ENCODE peak calls at places on chromosomes 5 and 9, in five cellular contexts. One of them, this sample, is unnamed.

GRCh38 chr5:32859211-32859641 is 148.1 kb downstream of the NPR3 start:
- DNase-seq in CD8-positive, alpha-beta T cell: no peak
- DNase-seq in AG04450: no peak
- DNase-seq in cardiac muscle cell: no peak
- DNase-seq in HCT116: no peak
- DNase-seq in this sample: no peak

GRCh38 chr9:136668983-136669790 is 6.5 kb downstream of the EGFL7 start:
- DNase-seq in CD8-positive, alpha-beta T cell: no peak
- DNase-seq in AG04450: no peak
- DNase-seq in cardiac muscle cell: peak; percentile 33
- DNase-seq in HCT116: no peak
- DNase-seq in this sample: no peak

GRCh38 chr5:55497712-55498111 is 37.1 kb downstream of the PLPP1 start:
- DNase-seq in CD8-positive, alpha-beta T cell: no peak
- DNase-seq in AG04450: no peak
- DNase-seq in cardiac muscle cell: no peak
- DNase-seq in HCT116: no peak
- DNase-seq in this sample: no peak

GRCh38 chr5:56757077-56757476 is 58.3 kb upstream of the MAP3K1 start:
- DNase-seq in CD8-positive, alpha-beta T cell: no peak
- DNase-seq in AG04450: no peak
- DNase-seq in cardiac muscle cell: no peak
- DNase-seq in HCT116: no peak
- DNase-seq in this sample: no peak

GRCh38 chr5:73312146-73312871 is 136.3 kb downstream of the FOXD1 start:
- DNase-seq in CD8-positive, alpha-beta T cell: no peak
- DNase-seq in AG04450: peak; percentile 89
- DNase-seq in cardiac muscle cell: peak; percentile 94
- DNase-seq in HCT116: no peak
- DNase-seq in this sample: no peak

GRCh38 chr9:35097573-35097972 is 1.2 kb upstream of the PIGO start:
- DNase-seq in CD8-positive, alpha-beta T cell: no peak
- DNase-seq in AG04450: no peak
- DNase-seq in cardiac muscle cell: no peak
- DNase-seq in HCT116: no peak
- DNase-seq in this sample: no peak

GRCh38 chr9:38061326-38061947 is 7.6 kb downstream of the SHB start:
- DNase-seq in CD8-positive, alpha-beta T cell: no peak
- DNase-seq in AG04450: no peak
- DNase-seq in cardiac muscle cell: no peak
- DNase-seq in HCT116: no peak
- DNase-seq in this sample: no peak

GRCh38 chr5:153476767-153477166 is 13.7 kb upstream of the GRIA1 start:
- DNase-seq in CD8-positive, alpha-beta T cell: no peak
- DNase-seq in AG04450: peak; percentile 49
- DNase-seq in cardiac muscle cell: peak; percentile 83
- DNase-seq in HCT116: peak; percentile 40
- DNase-seq in this sample: no peak

GRCh38 chr9:114263853-114264510 is 58.9 kb upstream of the ORM1 start:
- DNase-seq in CD8-positive, alpha-beta T cell: no peak
- DNase-seq in AG04450: no peak
- DNase-seq in cardiac muscle cell: no peak
- DNase-seq in HCT116: no peak
- DNase-seq in this sample: no peak

GRCh38 chr5:40646286-40646685 is 33.4 kb upstream of the PTGER4 start:
- DNase-seq in CD8-positive, alpha-beta T cell: no peak
- DNase-seq in AG04450: no peak
- DNase-seq in cardiac muscle cell: no peak
- DNase-seq in HCT116: no peak
- DNase-seq in this sample: no peak

GRCh38 chr5:169495252-169495548 is 88.4 kb upstream of the SPDL1 start:
- DNase-seq in CD8-positive, alpha-beta T cell: no peak
- DNase-seq in AG04450: no peak
- DNase-seq in cardiac muscle cell: no peak
- DNase-seq in HCT116: no peak
- DNase-seq in this sample: no peak

GRCh38 chr9:111588846-111589245 is 10.6 kb downstream of the PTGR1 start:
- DNase-seq in CD8-positive, alpha-beta T cell: no peak
- DNase-seq in AG04450: no peak
- DNase-seq in cardiac muscle cell: peak; percentile 56
- DNase-seq in HCT116: no peak
- DNase-seq in this sample: no peak

GRCh38 chr9:31243386-31243785 is 1141.1 kb upstream of the ACO1 start:
- DNase-seq in CD8-positive, alpha-beta T cell: no peak
- DNase-seq in AG04450: no peak
- DNase-seq in cardiac muscle cell: no peak
- DNase-seq in HCT116: no peak
- DNase-seq in this sample: no peak

GRCh38 chr9:88589656-88590055 is 54.7 kb downstream of the NXNL2 start:
- DNase-seq in CD8-positive, alpha-beta T cell: no peak
- DNase-seq in AG04450: no peak
- DNase-seq in cardiac muscle cell: no peak
- DNase-seq in HCT116: no peak
- DNase-seq in this sample: no peak

GRCh38 chr9:36461341-36461740 is 61.3 kb upstream of the RNF38 start:
- DNase-seq in CD8-positive, alpha-beta T cell: no peak
- DNase-seq in AG04450: peak; percentile 6
- DNase-seq in cardiac muscle cell: peak; percentile 46
- DNase-seq in HCT116: no peak
- DNase-seq in this sample: no peak

GRCh38 chr9:113427629-113428028 is 17.1 kb downstream of the C9orf43 start:
- DNase-seq in CD8-positive, alpha-beta T cell: no peak
- DNase-seq in AG04450: no peak
- DNase-seq in cardiac muscle cell: peak; percentile 72
- DNase-seq in HCT116: no peak
- DNase-seq in this sample: no peak

GRCh38 chr5:140647042-140647341 is 438 bp downstream of the NDUFA2 start:
- DNase-seq in CD8-positive, alpha-beta T cell: no peak
- DNase-seq in AG04450: no peak
- DNase-seq in cardiac muscle cell: no peak
- DNase-seq in HCT116: no peak
- DNase-seq in this sample: no peak

GRCh38 chr5:32836176-32836575 is 125.1 kb downstream of the NPR3 start:
- DNase-seq in CD8-positive, alpha-beta T cell: no peak
- DNase-seq in AG04450: no peak
- DNase-seq in cardiac muscle cell: no peak
- DNase-seq in HCT116: no peak
- DNase-seq in this sample: no peak

GRCh38 chr9:134187110-134187531 is 22.8 kb upstream of the RNU6ATAC start:
- DNase-seq in CD8-positive, alpha-beta T cell: no peak
- DNase-seq in AG04450: no peak
- DNase-seq in cardiac muscle cell: no peak
- DNase-seq in HCT116: no peak
- DNase-seq in this sample: no peak

GRCh38 chr9:92686954-92687353 is 17.0 kb upstream of the IPPK start:
- DNase-seq in CD8-positive, alpha-beta T cell: no peak
- DNase-seq in AG04450: no peak
- DNase-seq in cardiac muscle cell: no peak
- DNase-seq in HCT116: no peak
- DNase-seq in this sample: no peak

GRCh38 chr9:115400801-115401200 is 282.8 kb upstream of the TNC start:
- DNase-seq in CD8-positive, alpha-beta T cell: no peak
- DNase-seq in AG04450: peak; percentile 54
- DNase-seq in cardiac muscle cell: no peak
- DNase-seq in HCT116: no peak
- DNase-seq in this sample: no peak

GRCh38 chr9:34437006-34437925 is 21.1 kb downstream of the FAM219A start:
- DNase-seq in CD8-positive, alpha-beta T cell: peak; percentile 38
- DNase-seq in AG04450: no peak
- DNase-seq in cardiac muscle cell: peak; percentile 90
- DNase-seq in HCT116: peak; percentile 67
- DNase-seq in this sample: no peak

GRCh38 chr9:108259917-108260675 is 595.7 kb downstream of the ACTL7B start:
- DNase-seq in CD8-positive, alpha-beta T cell: no peak
- DNase-seq in AG04450: no peak
- DNase-seq in cardiac muscle cell: no peak
- DNase-seq in HCT116: no peak
- DNase-seq in this sample: no peak

GRCh38 chr5:150489358-150490295 is 18.3 kb upstream of the NDST1 start:
- DNase-seq in CD8-positive, alpha-beta T cell: no peak
- DNase-seq in AG04450: no peak
- DNase-seq in cardiac muscle cell: peak; percentile 35
- DNase-seq in HCT116: no peak
- DNase-seq in this sample: no peak

GRCh38 chr5:143498821-143499220 is 95.3 kb upstream of the NR3C1 start:
- DNase-seq in CD8-positive, alpha-beta T cell: no peak
- DNase-seq in AG04450: no peak
- DNase-seq in cardiac muscle cell: no peak
- DNase-seq in HCT116: no peak
- DNase-seq in this sample: no peak

GRCh38 chr9:125996671-125997509 is 249.7 kb downstream of the PBX3 start:
- DNase-seq in CD8-positive, alpha-beta T cell: no peak
- DNase-seq in AG04450: no peak
- DNase-seq in cardiac muscle cell: no peak
- DNase-seq in HCT116: no peak
- DNase-seq in this sample: no peak

GRCh38 chr5:181036816-181037364 is 3.2 kb upstream of the BTNL9 start:
- DNase-seq in CD8-positive, alpha-beta T cell: no peak
- DNase-seq in AG04450: no peak
- DNase-seq in cardiac muscle cell: no peak
- DNase-seq in HCT116: no peak
- DNase-seq in this sample: no peak

GRCh38 chr9:134630861-134631260 is 10.7 kb upstream of the COL5A1 start:
- DNase-seq in CD8-positive, alpha-beta T cell: no peak
- DNase-seq in AG04450: no peak
- DNase-seq in cardiac muscle cell: no peak
- DNase-seq in HCT116: no peak
- DNase-seq in this sample: no peak

GRCh38 chr9:22976454-22976853 is 529.8 kb downstream of the DMRTA1 start:
- DNase-seq in CD8-positive, alpha-beta T cell: no peak
- DNase-seq in AG04450: no peak
- DNase-seq in cardiac muscle cell: no peak
- DNase-seq in HCT116: no peak
- DNase-seq in this sample: no peak

GRCh38 chr5:153523196-153523595 is 32.7 kb downstream of the GRIA1 start:
- DNase-seq in CD8-positive, alpha-beta T cell: no peak
- DNase-seq in AG04450: no peak
- DNase-seq in cardiac muscle cell: no peak
- DNase-seq in HCT116: no peak
- DNase-seq in this sample: no peak

GRCh38 chr5:149117970-149118369 is 23.3 kb upstream of the ABLIM3 start:
- DNase-seq in CD8-positive, alpha-beta T cell: no peak
- DNase-seq in AG04450: no peak
- DNase-seq in cardiac muscle cell: no peak
- DNase-seq in HCT116: no peak
- DNase-seq in this sample: no peak

GRCh38 chr5:10192309-10192708 is 57.4 kb downstream of the ATPSCKMT start:
- DNase-seq in CD8-positive, alpha-beta T cell: no peak
- DNase-seq in AG04450: peak; percentile 45
- DNase-seq in cardiac muscle cell: peak; percentile 7
- DNase-seq in HCT116: no peak
- DNase-seq in this sample: no peak

GRCh38 chr9:138120511-138121437 is 243.2 kb downstream of the CACNA1B start:
- DNase-seq in CD8-positive, alpha-beta T cell: no peak
- DNase-seq in AG04450: no peak
- DNase-seq in cardiac muscle cell: no peak
- DNase-seq in HCT116: no peak
- DNase-seq in this sample: no peak

GRCh38 chr9:138123086-138123485 is 245.5 kb downstream of the CACNA1B start:
- DNase-seq in CD8-positive, alpha-beta T cell: no peak
- DNase-seq in AG04450: no peak
- DNase-seq in cardiac muscle cell: no peak
- DNase-seq in HCT116: no peak
- DNase-seq in this sample: no peak

GRCh38 chr9:138122201-138122600 is 244.6 kb downstream of the CACNA1B start:
- DNase-seq in CD8-positive, alpha-beta T cell: no peak
- DNase-seq in AG04450: no peak
- DNase-seq in cardiac muscle cell: no peak
- DNase-seq in HCT116: no peak
- DNase-seq in this sample: no peak

GRCh38 chr9:138121438-138122050 is 244.0 kb downstream of the CACNA1B start:
- DNase-seq in CD8-positive, alpha-beta T cell: no peak
- DNase-seq in AG04450: no peak
- DNase-seq in cardiac muscle cell: no peak
- DNase-seq in HCT116: no peak
- DNase-seq in this sample: no peak

GRCh38 chr9:138122676-138123075 is 245.1 kb downstream of the CACNA1B start:
- DNase-seq in CD8-positive, alpha-beta T cell: no peak
- DNase-seq in AG04450: no peak
- DNase-seq in cardiac muscle cell: no peak
- DNase-seq in HCT116: no peak
- DNase-seq in this sample: no peak
- H3K9me3 ChIP-seq in CD8-positive, alpha-beta T cell: no peaks in the 10 kb centered on the region
- H3K9me3 ChIP-seq in AG04450: peaks cover 64% of the 10 kb centered on the region
- H3K9me3 ChIP-seq in cardiac muscle cell: no peaks in the 10 kb centered on the region
- H3K9me3 ChIP-seq in HCT116: no peaks in the 10 kb centered on the region
- H3K9me3 ChIP-seq in this sample: no peaks in the 10 kb centered on the region

GRCh38 chr9:21491742-21492141 is 9.6 kb upstream of the IFNE start:
- DNase-seq in CD8-positive, alpha-beta T cell: no peak
- DNase-seq in AG04450: no peak
- DNase-seq in cardiac muscle cell: no peak
- DNase-seq in HCT116: no peak
- DNase-seq in this sample: no peak
- TF ChIP-seq CTCF in CD8-positive, alpha-beta T cell: no peak
- TF ChIP-seq CTCF in AG04450: peak; percentile 22
- TF ChIP-seq CTCF in cardiac muscle cell: no peak
- TF ChIP-seq CTCF in HCT116: peak; percentile 10
- TF ChIP-seq CTCF in this sample: no peak

GRCh38 chr5:69042915-69043795 is 50.7 kb upstream of the SLC30A5 start:
- DNase-seq in CD8-positive, alpha-beta T cell: peak; percentile 73
- DNase-seq in AG04450: peak; percentile 89
- DNase-seq in cardiac muscle cell: peak; percentile 97
- DNase-seq in HCT116: peak; percentile 88
- DNase-seq in this sample: peak; percentile 42
- H3K4me3 ChIP-seq in CD8-positive, alpha-beta T cell: peak overlapping the region; percentile 64
- H3K4me3 ChIP-seq in AG04450: peak overlapping the region; percentile 47
- H3K4me3 ChIP-seq in cardiac muscle cell: peak overlapping the region; percentile 20
- H3K4me3 ChIP-seq in HCT116: peak overlapping the region; percentile 47
- H3K4me3 ChIP-seq in this sample: peak overlapping the region; percentile 72

GRCh38 chr9:101408374-101409078 is 9.9 kb downstream of the ZNF189 start:
- DNase-seq in CD8-positive, alpha-beta T cell: no peak
- DNase-seq in AG04450: no peak
- DNase-seq in cardiac muscle cell: no peak
- DNase-seq in HCT116: no peak
- DNase-seq in this sample: no peak
- H3K9me3 ChIP-seq in CD8-positive, alpha-beta T cell: peaks cover 57% of the 10 kb centered on the region
- H3K9me3 ChIP-seq in AG04450: peaks cover 16% of the 10 kb centered on the region
- H3K9me3 ChIP-seq in cardiac muscle cell: peaks cover 13% of the 10 kb centered on the region
- H3K9me3 ChIP-seq in HCT116: peaks cover 14% of the 10 kb centered on the region
- H3K9me3 ChIP-seq in this sample: peaks cover 96% of the 10 kb centered on the region

DNA sequence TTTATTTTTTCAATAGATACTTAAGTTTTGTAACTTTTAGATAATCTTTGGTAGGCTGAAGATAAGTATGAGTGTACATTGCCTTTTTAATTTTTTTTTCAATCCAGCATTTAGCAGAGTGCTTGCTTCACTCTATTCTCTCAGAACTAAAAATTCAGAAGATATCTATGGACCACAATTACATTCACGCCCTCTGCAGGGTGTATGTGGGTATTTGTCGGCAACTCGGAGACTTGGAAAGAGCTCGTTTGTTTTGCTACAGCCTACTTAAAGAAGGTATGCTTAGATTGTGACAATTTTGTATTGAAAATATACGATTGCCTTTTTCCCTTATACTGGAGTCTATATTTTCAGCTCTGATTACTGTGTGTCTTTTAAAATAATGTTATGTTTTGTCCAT is 43.8 kb downstream of the ICE1 start:
- DNase-seq in CD8-positive, alpha-beta T cell: no peak
- DNase-seq in AG04450: no peak
- DNase-seq in cardiac muscle cell: no peak
- DNase-seq in HCT116: no peak
- DNase-seq in this sample: no peak
- TF ChIP-seq CTCF in CD8-positive, alpha-beta T cell: no peak
- TF ChIP-seq CTCF in AG04450: no peak
- TF ChIP-seq CTCF in cardiac muscle cell: no peak
- TF ChIP-seq CTCF in HCT116: no peak
- TF ChIP-seq CTCF in this sample: no peak

This sample was measured in thoracic aorta.